ENCODE peak calls at places on chromosomes 7 and 10, in nine cellular contexts. H is stomach, S is ovary, T is A549, Q is SK-N-SH, W is transverse colon, K is tibial nerve, U is sigmoid colon, E is upper lobe of left lung. I is an unnamed sample. For H3K9me3, the result is how much of the 10 kb centered on the place peaks cover.

GRCh38 chr7:27514861-27515260 is 147.8 kb downstream of the HIBADH start:
- DNase-seq in T (no peak), H (no peak), K (no peak), U (no peak), S (no peak), E (no peak), Q (no peak), W (no peak), I (no peak)

GRCh38 chr10:68284597-68284996 is 47.3 kb upstream of the HNRNPH3 start:
- DNase-seq in K (no peak), W (no peak), H (no peak), Q (no peak), S (no peak), T (no peak), E (no peak), U (no peak), I (no peak)

GRCh38 chr7:51251292-51251691 is 65.3 kb downstream of the COBL start:
- DNase-seq in K (no peak), W (no peak), U (no peak), S (no peak), Q (no peak), E (no peak), H (no peak), T (no peak), I (no peak)

GRCh38 chr10:110859206-110859946 is 12.4 kb upstream of the PDCD4 start:
- DNase-seq in S (no peak), E (no peak), W (no peak), Q (no peak), K (no peak), H (no peak), T (no peak), U (peak), I (no peak)

GRCh38 chr10:93849605-93850004 is 44.2 kb upstream of the SLC35G1 start:
- DNase-seq in H (no peak), Q (no peak), E (no peak), S (no peak), T (no peak), K (no peak), W (no peak), U (no peak), I (no peak)

GRCh38 chr7:142571581-142571980 is 177.7 kb upstream of the PRSS1 start:
- DNase-seq in U (no peak), Q (no peak), S (no peak), E (no peak), W (no peak), K (no peak), H (no peak), T (no peak), I (no peak)

GRCh38 chr10:103244663-103245271 is 920 bp upstream of the RPEL1 start:
- DNase-seq in H (peak), K (peak), W (peak), T (peak), Q (peak), U (peak), E (no peak), S (peak), I (peak)

GRCh38 chr10:75974080-75974479 is 542.7 kb downstream of the LRMDA start:
- DNase-seq in K (no peak), H (no peak), U (no peak), E (no peak), W (no peak), Q (no peak), S (no peak), T (no peak), I (no peak)

GRCh38 chr10:29895436-29895835 is 163.9 kb downstream of the JCAD start:
- DNase-seq in U (peak), S (peak), Q (peak), W (peak), E (no peak), T (no peak), H (no peak), K (peak), I (peak)

GRCh38 chr10:122435212-122435827 is 19.1 kb upstream of the ARMS2 start:
- DNase-seq in H (no peak), U (no peak), S (no peak), K (peak), Q (peak), W (no peak), E (no peak), T (peak), I (no peak)

GRCh38 chr7:134444198-134444960 is 14.5 kb downstream of the AKR1B1 start:
- DNase-seq in K (no peak), E (no peak), U (no peak), H (no peak), Q (no peak), W (no peak), T (no peak), S (no peak), I (no peak)

GRCh38 chr10:122163182-122164027 is 107.7 kb upstream of the BTBD16 start:
- DNase-seq in K (no peak), U (no peak), Q (peak), H (no peak), W (no peak), S (no peak), T (no peak), E (peak), I (no peak)

GRCh38 chr10:99984201-99984600 is 25.5 kb downstream of the DNMBP start:
- DNase-seq in T (no peak), W (no peak), K (no peak), S (no peak), Q (no peak), E (no peak), H (no peak), U (no peak), I (no peak)

GRCh38 chr7:88546808-88547207 is 212.7 kb upstream of the ZNF804B start:
- DNase-seq in Q (peak), K (peak), S (no peak), T (peak), E (no peak), W (no peak), U (no peak), H (no peak), I (no peak)

GRCh38 chr7:42883950-42884349 is 27.9 kb downstream of the C7orf25 start:
- DNase-seq in W (no peak), Q (no peak), T (no peak), U (no peak), E (peak), K (no peak), H (no peak), S (no peak), I (no peak)

GRCh38 chr7:100626530-100627237 is 14.3 kb downstream of the MOSPD3 start:
- DNase-seq in U (peak), K (peak), W (peak), E (peak), H (peak), T (peak), S (peak), Q (peak), I (peak)

GRCh38 chr10:20841419-20841818 is 55.7 kb downstream of the NEBL start:
- DNase-seq in E (no peak), Q (no peak), T (no peak), H (no peak), S (no peak), U (no peak), K (no peak), W (no peak), I (no peak)

GRCh38 chr7:55006499-55006898 is 12.3 kb upstream of the EGFR start:
- DNase-seq in S (no peak), E (no peak), Q (no peak), H (no peak), T (no peak), W (no peak), K (no peak), U (peak), I (no peak)

GRCh38 chr7:159317294-159317693 is 172.6 kb upstream of the VIPR2 start:
- DNase-seq in U (no peak), K (no peak), H (no peak), S (no peak), W (no peak), E (no peak), Q (no peak), T (no peak), I (no peak)

GRCh38 chr10:35467186-35467585 is 130.9 kb downstream of the CCNY start:
- DNase-seq in Q (no peak), H (no peak), K (no peak), S (no peak), U (no peak), E (no peak), T (no peak), W (no peak), I (no peak)

GRCh38 chr7:4066626-4067475 is 615.2 kb upstream of the FOXK1 start:
- DNase-seq in K (no peak), T (no peak), E (no peak), H (peak), W (no peak), Q (no peak), U (no peak), S (no peak), I (no peak)

GRCh38 chr7:121000091-121000983 is 11.8 kb downstream of the CPED1 start:
- DNase-seq in W (no peak), S (no peak), E (no peak), Q (no peak), T (no peak), K (no peak), H (no peak), U (no peak), I (no peak)

GRCh38 chr10:132912685-132913558 is 29.4 kb downstream of the CFAP46 start:
- DNase-seq in E (peak), Q (no peak), U (peak), K (no peak), S (no peak), W (peak), H (no peak), T (no peak), I (no peak)

GRCh38 chr7:73577627-73578341 is 595 bp downstream of the TBL2 start:
- DNase-seq in K (peak), Q (no peak), E (no peak), T (no peak), W (peak), H (no peak), U (no peak), S (no peak), I (no peak)

GRCh38 chr7:111516612-111517011 is 45.7 kb downstream of the IMMP2L start:
- DNase-seq in S (no peak), U (no peak), Q (no peak), E (no peak), W (no peak), H (no peak), T (peak), K (no peak), I (no peak)

GRCh38 chr7:4760952-4761351 is 14.5 kb upstream of the AP5Z1 start:
- DNase-seq in K (no peak), Q (no peak), S (no peak), H (no peak), U (no peak), T (no peak), E (peak), W (no peak), I (no peak)

GRCh38 chr10:128927389-128927788 is 539.7 kb upstream of the MGMT start:
- DNase-seq in E (no peak), W (no peak), H (no peak), T (no peak), U (no peak), K (peak), S (no peak), Q (no peak), I (no peak)

GRCh38 chr10:35413985-35414861 is 77.9 kb downstream of the CCNY start:
- DNase-seq in H (no peak), Q (no peak), T (no peak), W (no peak), S (no peak), K (no peak), U (peak), E (no peak), I (no peak)

GRCh38 chr10:94989192-94989591 is 50.7 kb downstream of the CYP2C9 start:
- DNase-seq in T (no peak), H (no peak), W (no peak), E (no peak), S (no peak), Q (no peak), K (no peak), U (no peak), I (no peak)

GRCh38 chr10:85873063-85873462 is 493.5 kb downstream of the GRID1 start:
- DNase-seq in U (no peak), K (no peak), E (no peak), Q (no peak), H (no peak), S (no peak), T (no peak), W (no peak), I (no peak)

GRCh38 chr10:129728905-129729540 is 235.1 kb downstream of the EBF3 start:
- DNase-seq in W (no peak), K (no peak), S (no peak), H (no peak), T (no peak), U (no peak), E (peak), Q (no peak), I (no peak)

GRCh38 chr7:57204411-57204811 is 72.2 kb upstream of the ZNF479 start:
- DNase-seq in U (no peak), K (no peak), W (no peak), E (peak), Q (no peak), T (no peak), S (no peak), H (peak), I (no peak)
- H3K9me3 ChIP-seq in U (under half), K (under half), W (under half), E (under half), Q (under half), T (under half), S (under half), H (under half), I (under half)

GRCh38 chr7:75850222-75850621 is 28.6 kb upstream of the RHBDD2 start:
- DNase-seq in H (no peak), K (no peak), E (no peak), U (no peak), S (no peak), Q (no peak), W (no peak), T (no peak), I (no peak)
- TF ChIP-seq EP300 in H (no peak), K (no peak), E (no peak), U (no peak), S (no peak), Q (no peak), W (no peak), T (no peak), I (no peak)

GRCh38 chr7:140876519-140877248 is 48.0 kb downstream of the BRAF start:
- DNase-seq in E (no peak), W (no peak), H (no peak), U (no peak), S (no peak), Q (no peak), T (no peak), K (no peak), I (no peak)
- H3K9me3 ChIP-seq in E (under half), W (under half), H (under half), U (under half), S (under half), Q (under half), T (under half), K (under half), I (under half)

GRCh38 chr7:28804990-28805389 is 153.1 kb downstream of the TRIL start:
- DNase-seq in E (no peak), Q (no peak), S (no peak), K (no peak), H (no peak), T (peak), W (no peak), U (no peak), I (no peak)
- TF ChIP-seq EP300 in E (no peak), Q (no peak), S (no peak), K (no peak), H (no peak), T (no peak), W (no peak), U (no peak), I (no peak)

GRCh38 chr7:57274535-57275283 is 142.5 kb upstream of the ZNF479 start:
- DNase-seq in K (no peak), H (no peak), S (no peak), E (no peak), W (no peak), T (no peak), Q (no peak), U (no peak), I (no peak)
- H3K9me3 ChIP-seq in K (under half), H (half or more), S (under half), E (under half), W (under half), T (under half), Q (under half), U (under half), I (under half)

GRCh38 chr7:137790828-137791227 is 55.9 kb downstream of the DGKI start:
- DNase-seq in Q (no peak), U (no peak), E (no peak), T (no peak), K (no peak), H (no peak), W (no peak), S (no peak), I (no peak)

GRCh38 chr7:137791947-137792346 is 54.8 kb downstream of the DGKI start:
- DNase-seq in H (no peak), E (no peak), U (no peak), Q (no peak), K (no peak), W (no peak), S (no peak), T (no peak), I (no peak)

DNA sequence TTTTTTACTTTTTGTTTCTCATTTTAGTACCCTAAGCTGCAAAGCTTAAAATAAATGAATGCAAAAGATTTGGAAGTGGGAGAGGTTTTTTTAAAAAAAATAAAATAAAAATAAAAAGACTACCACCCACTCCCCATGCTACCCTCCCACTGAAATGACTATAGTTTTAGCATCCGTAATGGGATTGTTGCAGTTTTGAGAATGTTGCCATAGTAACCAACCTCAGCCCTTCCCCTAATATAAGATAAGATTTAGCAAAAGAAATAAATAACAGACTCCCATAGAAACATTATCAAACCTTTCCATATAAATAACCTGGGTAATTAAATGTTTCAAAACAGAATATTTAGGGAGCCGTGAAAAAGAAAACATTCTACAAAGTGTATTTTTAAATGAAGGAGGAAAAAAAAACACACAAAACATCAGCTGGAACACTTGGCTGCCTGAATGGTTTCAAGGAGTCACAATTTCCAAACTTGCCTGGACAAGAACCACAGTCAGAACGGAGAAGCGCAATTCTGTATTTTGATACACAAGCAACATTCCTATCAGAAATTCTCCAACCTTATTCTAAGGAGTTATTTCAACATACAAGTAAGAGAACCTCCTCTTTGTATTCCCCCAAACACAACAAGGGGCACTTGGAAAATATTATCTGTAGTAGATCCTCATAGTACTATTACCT is 57.4 kb downstream of the DGKI start:
- DNase-seq in T (no peak), K (no peak), Q (peak), H (no peak), U (no peak), S (no peak), W (no peak), E (no peak), I (no peak)
- TF ChIP-seq EP300 in T (no peak), K (no peak), Q (no peak), H (no peak), U (no peak), S (no peak), W (no peak), E (no peak), I (no peak)

DNA sequence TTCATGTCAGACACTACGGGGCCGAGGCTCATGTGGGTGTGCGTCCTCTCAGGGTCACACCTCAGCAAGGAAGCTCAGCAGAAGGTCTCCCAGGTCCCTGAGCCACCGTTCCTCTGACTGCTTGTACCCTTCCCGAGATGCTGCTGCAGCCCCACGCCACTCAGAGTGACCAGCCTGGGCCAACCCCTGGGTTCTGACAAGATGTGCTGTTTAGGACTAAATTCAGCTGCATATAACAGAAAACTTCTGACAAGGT is 512.5 kb downstream of the DNAJB6 start:
- DNase-seq in H (no peak), Q (no peak), E (no peak), S (no peak), T (no peak), U (no peak), K (no peak), W (no peak), I (no peak)
- H3K9me3 ChIP-seq in H (under half), Q (under half), E (under half), S (under half), T (under half), U (under half), K (under half), W (under half), I (under half)

GRCh38 chr7:80231719-80232118 is 97.1 kb downstream of the GNAI1 start:
- DNase-seq in K (no peak), S (no peak), T (no peak), U (no peak), H (no peak), Q (no peak), E (no peak), W (no peak), I (no peak)
- TF ChIP-seq EP300 in K (no peak), S (no peak), T (no peak), U (no peak), H (no peak), Q (no peak), E (no peak), W (no peak), I (no peak)

I was measured in suprapubic skin.